ENCODE peak calls at places on chromosomes 4 and X, in eight cellular contexts. One of them, this sample, is unnamed.

GRCh38 chr4:95018845-95019244 is 261.1 kb downstream of the BMPR1B start:
- DNase-seq in HepG2: no peak
- DNase-seq in HCT116: no peak
- DNase-seq in GM23338: no peak
- DNase-seq in endothelial cell of umbilical vein: no peak
- DNase-seq in GM12878: no peak
- DNase-seq in SK-N-MC: no peak
- DNase-seq in H1: no peak
- DNase-seq in this sample: no peak

GRCh38 chrX:103513476-103514108 is 5.7 kb downstream of the RAB40A start:
- DNase-seq in HepG2: no peak
- DNase-seq in HCT116: no peak
- DNase-seq in GM23338: no peak
- DNase-seq in endothelial cell of umbilical vein: no peak
- DNase-seq in GM12878: no peak
- DNase-seq in SK-N-MC: no peak
- DNase-seq in H1: no peak
- DNase-seq in this sample: no peak

GRCh38 chrX:114924846-114925245 is 92.6 kb downstream of the IL13RA2 start:
- DNase-seq in HepG2: no peak
- DNase-seq in HCT116: no peak
- DNase-seq in GM23338: peak; percentile 28
- DNase-seq in endothelial cell of umbilical vein: no peak
- DNase-seq in GM12878: no peak
- DNase-seq in SK-N-MC: no peak
- DNase-seq in H1: no peak
- DNase-seq in this sample: no peak

GRCh38 chrX:31563792-31564191 is 492.0 kb upstream of the FTHL17 start:
- DNase-seq in HepG2: no peak
- DNase-seq in HCT116: no peak
- DNase-seq in GM23338: no peak
- DNase-seq in endothelial cell of umbilical vein: no peak
- DNase-seq in GM12878: no peak
- DNase-seq in SK-N-MC: no peak
- DNase-seq in H1: no peak
- DNase-seq in this sample: no peak

GRCh38 chr4:38210396-38211114 is 250.4 kb downstream of the PTTG2 start:
- DNase-seq in HepG2: no peak
- DNase-seq in HCT116: no peak
- DNase-seq in GM23338: peak; percentile 25
- DNase-seq in endothelial cell of umbilical vein: peak; percentile 56
- DNase-seq in GM12878: no peak
- DNase-seq in SK-N-MC: no peak
- DNase-seq in H1: no peak
- DNase-seq in this sample: no peak

GRCh38 chrX:38055170-38055847 is 49.0 kb downstream of the SYTL5 start:
- DNase-seq in HepG2: no peak
- DNase-seq in HCT116: no peak
- DNase-seq in GM23338: no peak
- DNase-seq in endothelial cell of umbilical vein: peak; percentile 67
- DNase-seq in GM12878: peak; percentile 45
- DNase-seq in SK-N-MC: no peak
- DNase-seq in H1: no peak
- DNase-seq in this sample: no peak

GRCh38 chr4:19187104-19187503 is 1064.6 kb upstream of the SLIT2 start:
- DNase-seq in HepG2: no peak
- DNase-seq in HCT116: no peak
- DNase-seq in GM23338: no peak
- DNase-seq in endothelial cell of umbilical vein: peak; percentile 3
- DNase-seq in GM12878: no peak
- DNase-seq in SK-N-MC: no peak
- DNase-seq in H1: no peak
- DNase-seq in this sample: no peak

GRCh38 chrX:134184936-134185335 is 52.0 kb upstream of the CCDC160 start:
- DNase-seq in HepG2: no peak
- DNase-seq in HCT116: no peak
- DNase-seq in GM23338: no peak
- DNase-seq in endothelial cell of umbilical vein: no peak
- DNase-seq in GM12878: no peak
- DNase-seq in SK-N-MC: no peak
- DNase-seq in H1: no peak
- DNase-seq in this sample: no peak

GRCh38 chr4:182493377-182493776 is 250.2 kb downstream of the TENM3 start:
- DNase-seq in HepG2: no peak
- DNase-seq in HCT116: no peak
- DNase-seq in GM23338: no peak
- DNase-seq in endothelial cell of umbilical vein: no peak
- DNase-seq in GM12878: no peak
- DNase-seq in SK-N-MC: no peak
- DNase-seq in H1: no peak
- DNase-seq in this sample: no peak

GRCh38 chr4:5982156-5982973 is 35.9 kb downstream of the C4orf50 start:
- DNase-seq in HepG2: no peak
- DNase-seq in HCT116: no peak
- DNase-seq in GM23338: no peak
- DNase-seq in endothelial cell of umbilical vein: no peak
- DNase-seq in GM12878: no peak
- DNase-seq in SK-N-MC: no peak
- DNase-seq in H1: no peak
- DNase-seq in this sample: no peak

GRCh38 chr4:8653326-8654000 is 60.9 kb downstream of the CPZ start:
- DNase-seq in HepG2: no peak
- DNase-seq in HCT116: no peak
- DNase-seq in GM23338: peak; percentile 43
- DNase-seq in endothelial cell of umbilical vein: no peak
- DNase-seq in GM12878: no peak
- DNase-seq in SK-N-MC: no peak
- DNase-seq in H1: peak; percentile 48
- DNase-seq in this sample: no peak

GRCh38 chrX:150316564-150316963 is 46.6 kb upstream of the MAMLD1 start:
- DNase-seq in HepG2: no peak
- DNase-seq in HCT116: no peak
- DNase-seq in GM23338: no peak
- DNase-seq in endothelial cell of umbilical vein: no peak
- DNase-seq in GM12878: no peak
- DNase-seq in SK-N-MC: no peak
- DNase-seq in H1: no peak
- DNase-seq in this sample: no peak

GRCh38 chr4:105274504-105274903 is 127.8 kb downstream of the TET2 start:
- DNase-seq in HepG2: no peak
- DNase-seq in HCT116: no peak
- DNase-seq in GM23338: no peak
- DNase-seq in endothelial cell of umbilical vein: no peak
- DNase-seq in GM12878: no peak
- DNase-seq in SK-N-MC: no peak
- DNase-seq in H1: no peak
- DNase-seq in this sample: no peak

GRCh38 chr4:122218762-122219161 is 66.6 kb downstream of the BLTP1 start:
- DNase-seq in HepG2: peak; percentile 8
- DNase-seq in HCT116: no peak
- DNase-seq in GM23338: peak; percentile 63
- DNase-seq in endothelial cell of umbilical vein: no peak
- DNase-seq in GM12878: no peak
- DNase-seq in SK-N-MC: no peak
- DNase-seq in H1: no peak
- DNase-seq in this sample: peak; percentile 8

GRCh38 chr4:119643306-119644042 is 14.9 kb upstream of the PDE5A start:
- DNase-seq in HepG2: no peak
- DNase-seq in HCT116: no peak
- DNase-seq in GM23338: no peak
- DNase-seq in endothelial cell of umbilical vein: no peak
- DNase-seq in GM12878: no peak
- DNase-seq in SK-N-MC: no peak
- DNase-seq in H1: no peak
- DNase-seq in this sample: no peak

GRCh38 chr4:39353478-39354177 is 12.5 kb downstream of the RFC1 start:
- DNase-seq in HepG2: no peak
- DNase-seq in HCT116: no peak
- DNase-seq in GM23338: no peak
- DNase-seq in endothelial cell of umbilical vein: peak; percentile 83
- DNase-seq in GM12878: peak; percentile 85
- DNase-seq in SK-N-MC: peak; percentile 24
- DNase-seq in H1: no peak
- DNase-seq in this sample: no peak

GRCh38 chrX:3345281-3346081 is 971 bp downstream of the MXRA5 start:
- DNase-seq in HepG2: no peak
- DNase-seq in HCT116: no peak
- DNase-seq in GM23338: peak; percentile 71
- DNase-seq in endothelial cell of umbilical vein: no peak
- DNase-seq in GM12878: no peak
- DNase-seq in SK-N-MC: no peak
- DNase-seq in H1: peak; percentile 60
- DNase-seq in this sample: no peak

GRCh38 chr4:141645611-141646340 is 9.4 kb downstream of the IL15 start:
- DNase-seq in HepG2: no peak
- DNase-seq in HCT116: no peak
- DNase-seq in GM23338: no peak
- DNase-seq in endothelial cell of umbilical vein: no peak
- DNase-seq in GM12878: no peak
- DNase-seq in SK-N-MC: no peak
- DNase-seq in H1: no peak
- DNase-seq in this sample: no peak

GRCh38 chrX:154751669-154752271 is 893 bp upstream of the GAB3 start:
- DNase-seq in HepG2: no peak
- DNase-seq in HCT116: no peak
- DNase-seq in GM23338: no peak
- DNase-seq in endothelial cell of umbilical vein: peak; percentile 24
- DNase-seq in GM12878: no peak
- DNase-seq in SK-N-MC: no peak
- DNase-seq in H1: no peak
- DNase-seq in this sample: peak; percentile 62

GRCh38 chr4:18291981-18292380 is 270.4 kb upstream of the LCORL start:
- DNase-seq in HepG2: no peak
- DNase-seq in HCT116: no peak
- DNase-seq in GM23338: no peak
- DNase-seq in endothelial cell of umbilical vein: no peak
- DNase-seq in GM12878: no peak
- DNase-seq in SK-N-MC: no peak
- DNase-seq in H1: no peak
- DNase-seq in this sample: no peak

GRCh38 chrX:69398881-69399280 is 105.2 kb upstream of the NALF2 start:
- DNase-seq in HepG2: no peak
- DNase-seq in HCT116: no peak
- DNase-seq in GM23338: no peak
- DNase-seq in endothelial cell of umbilical vein: no peak
- DNase-seq in GM12878: no peak
- DNase-seq in SK-N-MC: no peak
- DNase-seq in H1: no peak
- DNase-seq in this sample: no peak

GRCh38 chr4:726816-727215 is 21.2 kb downstream of the PCGF3 start:
- DNase-seq in HepG2: no peak
- DNase-seq in HCT116: no peak
- DNase-seq in GM23338: no peak
- DNase-seq in endothelial cell of umbilical vein: no peak
- DNase-seq in GM12878: no peak
- DNase-seq in SK-N-MC: no peak
- DNase-seq in H1: no peak
- DNase-seq in this sample: no peak

GRCh38 chrX:2928127-2928582 is 984 bp downstream of the ARSD start:
- DNase-seq in HepG2: peak; percentile 55
- DNase-seq in HCT116: no peak
- DNase-seq in GM23338: peak; percentile 82
- DNase-seq in endothelial cell of umbilical vein: peak; percentile 62
- DNase-seq in GM12878: no peak
- DNase-seq in SK-N-MC: no peak
- DNase-seq in H1: peak; percentile 65
- DNase-seq in this sample: no peak

GRCh38 chr4:148090503-148091476 is 351.4 kb downstream of the NR3C2 start:
- DNase-seq in HepG2: no peak
- DNase-seq in HCT116: no peak
- DNase-seq in GM23338: no peak
- DNase-seq in endothelial cell of umbilical vein: no peak
- DNase-seq in GM12878: no peak
- DNase-seq in SK-N-MC: no peak
- DNase-seq in H1: no peak
- DNase-seq in this sample: no peak

GRCh38 chrX:129525162-129525561 is 1.9 kb upstream of the SMARCA1 start:
- DNase-seq in HepG2: peak; percentile 89
- DNase-seq in HCT116: no peak
- DNase-seq in GM23338: no peak
- DNase-seq in endothelial cell of umbilical vein: no peak
- DNase-seq in GM12878: no peak
- DNase-seq in SK-N-MC: no peak
- DNase-seq in H1: no peak
- DNase-seq in this sample: no peak

GRCh38 chr4:42397256-42397634 is at the start of gene SHISA3:
- DNase-seq in HepG2: no peak
- DNase-seq in HCT116: no peak
- DNase-seq in GM23338: peak; percentile 84
- DNase-seq in endothelial cell of umbilical vein: peak; percentile 45
- DNase-seq in GM12878: no peak
- DNase-seq in SK-N-MC: no peak
- DNase-seq in H1: peak; percentile 75
- DNase-seq in this sample: no peak
- TF ChIP-seq EZH2 in HepG2: no peak
- TF ChIP-seq EZH2 in HCT116: no peak
- TF ChIP-seq EZH2 in GM23338: no peak
- TF ChIP-seq EZH2 in endothelial cell of umbilical vein: no peak
- TF ChIP-seq EZH2 in GM12878: no peak
- TF ChIP-seq EZH2 in SK-N-MC: no peak
- TF ChIP-seq EZH2 in H1: no peak
- TF ChIP-seq EZH2 in this sample: no peak

GRCh38 chrX:13223868-13224555 is 95.8 kb downstream of the ATXN3L start:
- DNase-seq in HepG2: peak; percentile 39
- DNase-seq in HCT116: peak; percentile 51
- DNase-seq in GM23338: no peak
- DNase-seq in endothelial cell of umbilical vein: peak; percentile 91
- DNase-seq in GM12878: no peak
- DNase-seq in SK-N-MC: peak; percentile 42
- DNase-seq in H1: no peak
- DNase-seq in this sample: no peak
- TF ChIP-seq POLR2AphosphoS5 in HepG2: no peak
- TF ChIP-seq POLR2AphosphoS5 in HCT116: no peak
- TF ChIP-seq POLR2AphosphoS5 in GM23338: no peak
- TF ChIP-seq POLR2AphosphoS5 in endothelial cell of umbilical vein: peak; percentile 69
- TF ChIP-seq POLR2AphosphoS5 in GM12878: no peak
- TF ChIP-seq POLR2AphosphoS5 in SK-N-MC: no peak
- TF ChIP-seq POLR2AphosphoS5 in H1: no peak
- TF ChIP-seq POLR2AphosphoS5 in this sample: no peak

GRCh38 chr4:74933562-74934015 is 673 bp downstream of the PARM1 start:
- DNase-seq in HepG2: no peak
- DNase-seq in HCT116: no peak
- DNase-seq in GM23338: peak; percentile 53
- DNase-seq in endothelial cell of umbilical vein: peak; percentile 4
- DNase-seq in GM12878: no peak
- DNase-seq in SK-N-MC: no peak
- DNase-seq in H1: no peak
- DNase-seq in this sample: no peak
- TF ChIP-seq EZH2 in HepG2: no peak
- TF ChIP-seq EZH2 in HCT116: no peak
- TF ChIP-seq EZH2 in GM23338: no peak
- TF ChIP-seq EZH2 in endothelial cell of umbilical vein: peak; percentile 77
- TF ChIP-seq EZH2 in GM12878: no peak
- TF ChIP-seq EZH2 in SK-N-MC: no peak
- TF ChIP-seq EZH2 in H1: no peak
- TF ChIP-seq EZH2 in this sample: no peak

DNA sequence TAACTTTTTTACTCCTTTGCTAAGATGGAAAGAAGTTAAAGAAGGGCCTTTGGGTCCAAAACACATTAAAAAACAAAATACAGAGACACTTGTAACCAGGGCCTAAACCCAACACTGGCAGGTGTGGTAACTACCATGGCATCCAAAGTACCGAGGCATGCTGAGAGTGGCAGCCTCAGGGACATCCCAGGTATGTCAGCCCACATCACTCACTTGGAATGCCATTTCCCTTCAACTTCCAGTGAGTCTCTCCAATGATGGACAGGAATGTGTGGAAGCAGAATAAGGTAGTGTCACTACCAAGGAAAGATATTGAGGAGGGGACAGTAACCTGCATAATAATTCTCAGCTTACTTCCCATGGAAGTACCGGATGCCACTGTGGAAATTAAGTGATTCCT is 79.5 kb upstream of the SCOC start:
- DNase-seq in HepG2: no peak
- DNase-seq in HCT116: no peak
- DNase-seq in GM23338: no peak
- DNase-seq in endothelial cell of umbilical vein: no peak
- DNase-seq in GM12878: no peak
- DNase-seq in SK-N-MC: no peak
- DNase-seq in H1: no peak
- DNase-seq in this sample: no peak
- TF ChIP-seq POLR2AphosphoS5 in HepG2: no peak
- TF ChIP-seq POLR2AphosphoS5 in HCT116: no peak
- TF ChIP-seq POLR2AphosphoS5 in GM23338: no peak
- TF ChIP-seq POLR2AphosphoS5 in endothelial cell of umbilical vein: no peak
- TF ChIP-seq POLR2AphosphoS5 in GM12878: no peak
- TF ChIP-seq POLR2AphosphoS5 in SK-N-MC: no peak
- TF ChIP-seq POLR2AphosphoS5 in H1: no peak
- TF ChIP-seq POLR2AphosphoS5 in this sample: no peak

This sample was measured in K562.